ENCODE peak calls at places on chromosome 3, in six cellular contexts. W, B, H, F, G and N are unnamed samples.

GRCh38 chr3:47634996-47635395 is 56.3 kb upstream of the CSPG5 start:
- DNase-seq in W (no peak), G (no peak), B (no peak), F (no peak), H (no peak), N (no peak)

GRCh38 chr3:165192610-165193192 is 3.5 kb downstream of the SLITRK3 start:
- DNase-seq in B (no peak), G (no peak), W (no peak), H (no peak), F (no peak), N (no peak)

GRCh38 chr3:187669675-187670504 is at the start of gene SST:
- DNase-seq in B (no peak), H (no peak), G (peak; percentile 47), W (no peak), F (peak; percentile 21), N (peak; percentile 66)

GRCh38 chr3:137820366-137820765 is 56.3 kb downstream of the SOX14 start:
- DNase-seq in W (no peak), F (no peak), G (no peak), H (no peak), B (no peak), N (no peak)

GRCh38 chr3:180617049-180617448 is 15.1 kb downstream of the TTC14 start:
- DNase-seq in B (no peak), F (no peak), H (no peak), W (no peak), G (no peak), N (no peak)

GRCh38 chr3:126287536-126288181 is 69.5 kb downstream of the KLF15 start:
- DNase-seq in G (peak; percentile 75), H (peak; percentile 41), F (peak; percentile 62), B (peak; percentile 68), W (no peak), N (peak; percentile 51)

GRCh38 chr3:113214227-113214626 is 2.9 kb downstream of the BOC start:
- DNase-seq in B (no peak), H (no peak), F (no peak), W (no peak), G (no peak), N (no peak)

GRCh38 chr3:141482250-141482937 is 4.4 kb upstream of the RASA2 start:
- DNase-seq in B (no peak), G (no peak), F (no peak), H (no peak), W (no peak), N (no peak)

GRCh38 chr3:115590873-115591272 is 32.4 kb upstream of the GAP43 start:
- DNase-seq in W (no peak), F (no peak), B (no peak), H (no peak), G (no peak), N (no peak)

GRCh38 chr3:12890610-12891390 is 49.4 kb upstream of the RPL32 start:
- DNase-seq in G (no peak), W (no peak), B (no peak), H (no peak), F (no peak), N (no peak)

GRCh38 chr3:194045289-194045688 is 90.7 kb upstream of the HES1 start:
- DNase-seq in B (no peak), G (no peak), F (no peak), H (no peak), W (no peak), N (no peak)

GRCh38 chr3:66618066-66618465 is 117.2 kb upstream of the LRIG1 start:
- DNase-seq in W (no peak), F (no peak), G (no peak), H (no peak), B (no peak), N (no peak)

GRCh38 chr3:109772520-109772919 is 435.2 kb upstream of the DPPA4 start:
- DNase-seq in W (no peak), F (no peak), B (no peak), G (no peak), H (no peak), N (no peak)

GRCh38 chr3:99484871-99485270 is 153.5 kb upstream of the COL8A1 start:
- DNase-seq in W (no peak), H (no peak), F (no peak), G (no peak), B (no peak), N (no peak)

GRCh38 chr3:193827831-193828230 is 234.8 kb downstream of the OPA1 start:
- DNase-seq in F (no peak), W (no peak), B (no peak), H (no peak), G (no peak), N (no peak)

GRCh38 chr3:23685484-23686258 is 120.1 kb upstream of the UBE2E1 start:
- DNase-seq in F (peak; percentile 77), B (no peak), G (peak; percentile 68), H (peak; percentile 62), W (peak; percentile 5), N (no peak)

GRCh38 chr3:123423026-123423425 is 25.9 kb downstream of the ADCY5 start:
- DNase-seq in H (no peak), W (no peak), G (no peak), B (no peak), F (no peak), N (peak; percentile 83)

GRCh38 chr3:85939026-85939616 is 980.3 kb downstream of the CADM2 start:
- DNase-seq in B (no peak), W (no peak), G (no peak), H (no peak), F (no peak), N (no peak)

GRCh38 chr3:126107960-126108688 is 24.2 kb upstream of the SLC41A3 start:
- DNase-seq in W (no peak), F (no peak), B (no peak), H (no peak), G (no peak), N (peak; percentile 36)

GRCh38 chr3:124730129-124730919 is at the start of gene UMPS:
- DNase-seq in H (peak; percentile 82), B (peak; percentile 96), F (peak; percentile 91), G (peak; percentile 93), W (peak; percentile 19), N (peak; percentile 95)

GRCh38 chr3:124731760-124732159 is 1.5 kb downstream of the UMPS start:
- DNase-seq in F (no peak), G (no peak), B (no peak), W (no peak), H (no peak), N (no peak)

DNA sequence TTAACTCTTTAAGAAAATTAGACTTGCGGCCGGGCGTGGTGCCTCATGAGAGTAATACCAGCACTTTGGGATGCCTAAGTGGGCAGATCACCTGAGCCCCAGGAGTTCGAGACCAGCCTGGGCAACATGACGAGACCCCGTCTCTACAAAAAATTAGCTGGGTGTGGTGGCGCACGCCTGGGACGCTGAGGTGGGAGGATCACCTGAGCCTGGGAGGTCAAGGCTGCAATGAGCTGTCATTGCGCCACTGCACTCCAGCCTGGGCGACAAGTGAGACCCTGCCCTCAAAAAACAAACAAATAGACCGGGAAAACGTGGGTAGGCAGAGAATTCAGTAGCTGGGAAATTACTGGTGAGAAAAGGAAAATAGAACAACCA is 657 bp downstream of the UMPS start:
- DNase-seq in F (no peak), B (no peak), G (no peak), H (no peak), W (no peak), N (no peak)
- H3K36me3 ChIP-seq in F (no peaks in the 10 kb centered on the region), B (no peaks in the 10 kb centered on the region), G (peaks cover 18% of the 10 kb centered on the region), H (no peaks in the 10 kb centered on the region), W (peaks cover 13% of the 10 kb centered on the region), N (peaks cover 6% of the 10 kb centered on the region)

DNA sequence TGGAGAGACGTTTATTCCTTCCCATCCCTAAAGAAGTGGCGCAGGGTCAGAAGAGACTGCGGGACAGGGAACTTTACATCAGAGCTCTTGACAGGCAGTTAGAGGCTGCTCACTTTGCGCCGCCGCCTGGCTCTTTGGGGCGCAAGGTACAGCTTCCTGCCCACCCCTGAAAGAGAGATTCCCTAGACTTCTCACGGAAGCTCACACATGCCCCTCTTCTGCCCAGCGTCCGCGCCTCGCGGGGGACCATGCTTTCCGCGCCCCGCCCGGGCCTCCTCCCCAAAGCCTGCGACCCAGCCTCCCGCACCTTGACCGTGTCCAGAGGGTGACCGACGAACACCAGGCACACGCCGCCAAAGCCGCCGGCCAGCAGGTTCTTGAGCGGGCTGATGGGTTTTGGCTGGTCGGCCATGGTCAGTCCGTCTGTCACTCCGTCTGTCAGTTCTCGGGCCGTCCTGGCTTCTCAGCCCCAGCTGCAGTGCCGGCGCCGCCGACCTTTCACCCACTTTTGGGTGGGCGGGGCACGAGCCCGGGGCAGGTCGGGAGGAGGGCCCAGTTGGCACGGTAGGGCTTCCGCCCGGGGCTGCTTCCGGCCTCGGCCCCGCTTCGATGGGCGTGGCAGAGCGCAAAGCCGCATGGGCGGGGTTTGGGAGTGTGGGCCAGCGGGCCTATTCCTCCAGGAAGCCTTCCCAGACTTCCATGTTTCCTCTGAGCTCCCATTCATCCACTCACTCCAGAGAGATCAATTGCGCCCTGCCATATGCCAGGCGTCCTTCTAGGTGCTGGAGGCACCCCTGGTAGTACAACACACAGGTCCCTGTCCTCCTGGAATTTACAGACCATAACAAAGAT is at the start of gene SLC25A20:
- DNase-seq in W (peak; percentile 47), B (peak; percentile 97), H (peak; percentile 75), G (peak; percentile 96), F (peak; percentile 89), N (peak; percentile 96)
- TF ChIP-seq POLR2A in W (no peak), B (peak; percentile 78), H (peak; percentile 12), G (no peak), F (no peak), N (peak; percentile 55)

GRCh38 chr3:67654099-67654831 is at the start of gene SUCLG2:
- DNase-seq in G (peak; percentile 93), B (peak; percentile 96), F (peak; percentile 87), W (peak; percentile 53), H (peak; percentile 88), N (peak; percentile 94)

GRCh38 chr3:67656614-67657013 is 2.2 kb upstream of the SUCLG2 start:
- DNase-seq in F (no peak), G (no peak), B (no peak), H (no peak), W (no peak), N (no peak)

GRCh38 chr3:67657192-67657591 is 2.8 kb upstream of the SUCLG2 start:
- DNase-seq in G (no peak), H (no peak), B (no peak), F (no peak), W (no peak), N (no peak)

GRCh38 chr3:67654832-67655152 is 380 bp upstream of the SUCLG2 start:
- DNase-seq in B (no peak), W (no peak), G (no peak), H (peak; percentile 5), F (no peak), N (no peak)

DNA sequence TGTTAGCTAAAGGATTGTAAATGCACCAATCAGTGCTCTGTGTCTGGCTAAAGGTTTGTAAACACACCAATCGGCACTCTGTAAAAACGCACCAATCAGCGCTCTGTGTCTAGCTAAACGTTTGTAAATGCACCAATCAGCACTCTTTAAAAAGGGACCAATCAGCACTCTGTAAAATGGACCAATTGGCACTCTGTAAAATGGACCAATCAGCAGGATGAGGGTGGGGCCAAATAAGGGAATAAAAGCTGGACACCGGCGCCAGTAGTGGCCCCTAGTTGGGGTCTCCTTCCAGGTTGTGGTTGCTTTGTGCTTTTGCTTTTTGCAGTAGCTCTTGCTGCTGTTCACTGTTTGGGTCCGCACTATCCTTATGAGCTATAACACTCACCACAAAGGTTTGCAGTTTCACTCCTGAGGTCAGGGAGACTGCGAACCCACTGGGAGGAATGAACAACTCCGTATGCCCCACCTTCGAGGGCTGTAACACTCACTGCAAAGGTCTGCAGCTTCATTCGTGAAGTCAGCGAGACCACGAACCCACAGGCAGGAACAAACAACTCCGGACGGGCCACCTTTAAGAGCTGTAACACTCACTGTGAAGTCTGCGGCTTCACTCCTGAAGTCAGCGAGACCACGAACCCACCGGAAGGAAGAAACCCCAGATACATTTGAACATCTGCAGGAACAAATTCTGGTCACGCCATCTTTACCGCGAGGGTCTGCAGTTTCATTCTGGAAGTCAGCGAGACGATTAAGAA is 1.1 kb upstream of the SUCLG2 start:
- DNase-seq in B (peak; percentile 64), F (peak; percentile 20), G (peak; percentile 45), W (no peak), H (peak; percentile 15), N (peak; percentile 53)
- H3K4me3 ChIP-seq in B (peak overlapping the region; percentile 96), F (peak overlapping the region; percentile 96), G (peak overlapping the region; percentile 97), W (peak overlapping the region; percentile 100), H (no peak overlapping the region), N (no peak overlapping the region)

GRCh38 chr3:8506611-8507061 is 5.0 kb downstream of the LMCD1 start:
- DNase-seq in H (peak; percentile 20), G (no peak), F (no peak), W (no peak), B (no peak), N (no peak)
- H3K36me3 ChIP-seq in H (no peaks in the 10 kb centered on the region), G (no peaks in the 10 kb centered on the region), F (no peaks in the 10 kb centered on the region), W (peaks cover 25% of the 10 kb centered on the region), B (no peaks in the 10 kb centered on the region), N (no peaks in the 10 kb centered on the region)